ENCODE peak calls at places on chromosomes 11 and 22, in five cellular contexts. I is GM23338; V is heart left ventricle; M is astrocyte of the spinal cord; P is CD4-positive, CD25-positive, alpha-beta regulatory T cell. X is an unnamed sample.

GRCh38 chr11:83070878-83071640 is 638 bp downstream of the RAB30 start:
- DNase-seq in I (peak), P (peak), V (peak), M (peak), X (peak)

GRCh38 chr22:36922097-36922608 is 8.7 kb downstream of the CSF2RB start:
- DNase-seq in M (no peak), I (peak), P (no peak), V (no peak), X (no peak)

GRCh38 chr22:48520888-48521600 is 1306.6 kb downstream of the BRD1 start:
- DNase-seq in I (no peak), M (no peak), P (no peak), V (no peak), X (no peak)

GRCh38 chr11:109984634-109985289 is 108.4 kb upstream of the ZC3H12C start:
- DNase-seq in P (peak), V (no peak), I (no peak), M (no peak), X (no peak)

GRCh38 chr11:124402326-124402922 is 3.6 kb upstream of the OR8B3 start:
- DNase-seq in P (no peak), M (peak), V (peak), I (peak), X (peak)

GRCh38 chr11:117621226-117621625 is 175.8 kb downstream of the DSCAML1 start:
- DNase-seq in P (peak), M (peak), I (peak), V (no peak), X (no peak)

GRCh38 chr22:37630839-37631435 is 8.5 kb upstream of the SH3BP1 start:
- DNase-seq in I (no peak), V (no peak), M (no peak), P (no peak), X (no peak)

GRCh38 chr11:128713595-128713994 is 19.7 kb downstream of the FLI1 start:
- DNase-seq in I (no peak), V (no peak), P (no peak), M (no peak), X (no peak)

GRCh38 chr11:2143652-2144548 is 4.7 kb upstream of the IGF2 start:
- DNase-seq in M (no peak), V (no peak), I (peak), P (no peak), X (no peak)

GRCh38 chr11:115504279-115505158 is at the start of gene CADM1:
- DNase-seq in M (peak), P (peak), V (peak), I (peak), X (peak)

GRCh38 chr11:126546191-126546590 is 190.7 kb downstream of the ST3GAL4 start:
- DNase-seq in M (peak), V (no peak), I (no peak), P (no peak), X (no peak)

GRCh38 chr22:29069476-29069875 is 3.4 kb upstream of the KREMEN1 start:
- DNase-seq in M (no peak), I (no peak), V (no peak), P (no peak), X (no peak)

GRCh38 chr11:133889893-133890292 is 44.6 kb upstream of the SPATA19 start:
- DNase-seq in P (no peak), V (no peak), M (no peak), I (no peak), X (no peak)

GRCh38 chr11:72605958-72606357 is 68.3 kb downstream of the PDE2A start:
- DNase-seq in P (no peak), I (no peak), V (no peak), M (no peak), X (no peak)

GRCh38 chr11:100010393-100010792 is 676.7 kb upstream of the ARHGAP42 start:
- DNase-seq in I (peak), P (no peak), M (no peak), V (no peak), X (no peak)

GRCh38 chr11:95499516-95500135 is 268.6 kb upstream of the SESN3 start:
- DNase-seq in I (no peak), M (no peak), P (no peak), V (no peak), X (no peak)

GRCh38 chr22:26921726-26922125 is 264.3 kb downstream of the MIAT start:
- DNase-seq in M (no peak), P (no peak), V (no peak), I (no peak), X (no peak)

GRCh38 chr22:23243006-23243573 is 62.8 kb downstream of the BCR start:
- DNase-seq in M (peak), P (peak), V (no peak), I (peak), X (no peak)

GRCh38 chr11:110148775-110149744 is 55.9 kb downstream of the ZC3H12C start:
- DNase-seq in I (no peak), V (no peak), M (peak), P (peak), X (no peak)

GRCh38 chr11:12088047-12088481 is 22.3 kb upstream of the MICAL2 start:
- DNase-seq in M (peak), V (peak), P (no peak), I (no peak), X (no peak)

GRCh38 chr11:35955636-35956035 is 11.8 kb downstream of the LDLRAD3 start:
- DNase-seq in M (no peak), V (no peak), P (no peak), I (no peak), X (no peak)

GRCh38 chr11:4559527-4560440 is 14.8 kb downstream of the OR52M1 start:
- DNase-seq in I (peak), V (no peak), P (no peak), M (no peak), X (no peak)

GRCh38 chr11:70420008-70420464 is 21.7 kb downstream of the CTTN start:
- DNase-seq in M (peak), V (peak), I (no peak), P (no peak), X (no peak)

GRCh38 chr22:44389181-44389580 is 76.4 kb upstream of the SHISAL1 start:
- DNase-seq in P (no peak), I (no peak), M (no peak), V (peak), X (peak)

GRCh38 chr22:47127441-47127871 is 365.0 kb downstream of the TBC1D22A start:
- DNase-seq in P (no peak), V (peak), M (no peak), I (no peak), X (no peak)

GRCh38 chr22:30855677-30856518 is 112.7 kb downstream of the MORC2 start:
- DNase-seq in V (no peak), P (no peak), M (no peak), I (no peak), X (no peak)

GRCh38 chr11:61075891-61076290 is 26.4 kb upstream of the CD5 start:
- DNase-seq in M (peak), V (no peak), P (no peak), I (peak), X (no peak)

GRCh38 chr11:119144825-119145476 is 3.9 kb upstream of the ABCG4 start:
- DNase-seq in M (peak), I (peak), V (peak), P (peak), X (peak)

GRCh38 chr11:7263842-7264241 is 12.1 kb downstream of the SYT9 start:
- DNase-seq in M (no peak), V (no peak), I (no peak), P (no peak), X (no peak)

GRCh38 chr22:29628982-29629381 is 25.5 kb downstream of the NF2 start:
- DNase-seq in V (no peak), I (no peak), P (no peak), M (no peak), X (no peak)

GRCh38 chr11:70048279-70049024 is 29.7 kb upstream of the ANO1 start:
- DNase-seq in I (peak), M (no peak), P (no peak), V (no peak), X (no peak)

GRCh38 chr22:38284042-38284402 is 11.2 kb upstream of the TMEM184B start:
- DNase-seq in M (peak), I (no peak), V (no peak), P (no peak), X (no peak)

GRCh38 chr22:29009148-29009547 is 52.5 kb downstream of the C22orf31 start:
- DNase-seq in I (no peak), M (no peak), P (no peak), V (no peak), X (no peak)

GRCh38 chr11:93719310-93719709 is 22.0 kb downstream of the TAF1D start:
- DNase-seq in V (no peak), M (no peak), P (no peak), I (no peak), X (no peak)

GRCh38 chr11:104199041-104199440 is 35.1 kb upstream of the PDGFD start:
- DNase-seq in M (no peak), I (no peak), V (no peak), P (no peak), X (no peak)

GRCh38 chr11:116162541-116163230 is 610.1 kb downstream of the BUD13 start:
- DNase-seq in M (no peak), V (no peak), P (no peak), I (peak), X (no peak)

GRCh38 chr11:64729851-64730382 is 6.9 kb upstream of the NRXN2 start:
- DNase-seq in I (peak), P (no peak), M (no peak), V (no peak), X (no peak)

GRCh38 chr22:42438293-42438650 is 6.1 kb upstream of the NFAM1 start:
- DNase-seq in M (no peak), I (peak), V (no peak), P (no peak), X (no peak)

GRCh38 chr11:108117746-108118371 is 3.5 kb upstream of the ACAT1 start:
- DNase-seq in P (peak), I (peak), M (peak), V (no peak), X (no peak)

GRCh38 chr11:62501432-62501891 is 45.1 kb downstream of the AHNAK start:
- DNase-seq in P (no peak), V (peak), M (peak), I (no peak), X (peak)

GRCh38 chr11:973237-973636 is 47.6 kb downstream of the AP2A2 start:
- DNase-seq in P (no peak), V (no peak), I (no peak), M (no peak), X (no peak)
- H3K4me3 ChIP-seq in P (no peak), V (no peak), I (no peak), M (no peak), X (no peak)

DNA sequence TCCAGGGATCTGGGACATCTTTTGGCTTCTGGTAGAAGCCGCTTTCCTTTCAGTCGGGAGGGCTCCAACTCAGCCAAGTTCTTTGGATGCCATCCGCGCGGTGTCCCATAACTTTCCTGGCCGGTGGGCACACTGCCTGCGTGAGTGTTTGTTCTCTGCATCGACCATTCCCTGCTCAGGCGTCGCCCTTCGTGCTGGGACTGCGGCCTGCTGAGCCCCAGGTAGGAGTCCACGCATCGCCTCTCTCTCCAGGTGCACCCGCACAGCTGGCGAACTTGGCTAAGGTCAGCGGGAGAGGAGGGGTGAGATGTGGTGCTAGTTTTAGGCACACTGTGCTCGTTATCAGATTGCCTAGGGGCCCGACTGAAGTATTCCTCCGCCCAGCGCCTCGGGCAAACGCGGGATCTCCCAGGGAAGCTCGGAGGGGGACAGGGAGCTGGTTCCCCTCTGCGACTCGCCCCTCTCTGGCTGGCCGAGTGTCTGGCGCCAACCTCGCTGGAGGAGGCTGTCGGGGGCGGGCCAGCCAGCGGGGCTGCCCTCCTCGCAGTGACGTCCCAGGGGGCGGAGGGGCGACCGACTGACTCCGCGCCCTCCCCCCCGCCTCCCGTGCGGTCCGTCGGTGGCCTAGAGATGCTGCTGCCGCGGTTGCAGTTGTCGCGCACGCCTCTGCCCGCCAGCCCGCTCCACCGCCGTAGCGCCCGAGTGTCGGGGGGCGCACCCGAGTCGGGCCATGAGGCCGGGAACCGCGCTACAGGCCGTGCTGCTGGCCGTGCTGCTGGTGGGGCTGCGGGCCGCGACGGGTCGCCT is at the start of gene LAYN:
- DNase-seq in I (peak), P (peak), M (peak), V (peak), X (peak)
- H3K4me3 ChIP-seq in I (peak), P (peak), M (peak), V (peak), X (peak)

GRCh38 chr22:21012446-21013407 is 2.2 kb upstream of the P2RX6 start:
- DNase-seq in P (no peak), V (no peak), M (no peak), I (no peak), X (no peak)
- H3K4me3 ChIP-seq in P (no peak), V (no peak), M (no peak), I (no peak), X (no peak)

GRCh38 chr11:67657300-67657699 is 6.8 kb upstream of the ACY3 start:
- DNase-seq in P (no peak), V (no peak), M (no peak), I (no peak), X (no peak)
- H3K4me3 ChIP-seq in P (peak), V (no peak), M (no peak), I (no peak), X (no peak)

GRCh38 chr11:78138694-78139421 is 568 bp downstream of the ALG8 start:
- DNase-seq in V (no peak), P (peak), I (peak), M (peak), X (no peak)

GRCh38 chr11:78140392-78141077 is 1.1 kb upstream of the ALG8 start:
- DNase-seq in P (no peak), V (no peak), M (no peak), I (no peak), X (no peak)

GRCh38 chr11:78132475-78132874 is 7.0 kb downstream of the ALG8 start:
- DNase-seq in P (no peak), I (no peak), V (no peak), M (no peak), X (no peak)

GRCh38 chr11:78139422-78140391 is at the start of gene ALG8:
- DNase-seq in M (peak), P (peak), V (peak), I (peak), X (peak)

DNA sequence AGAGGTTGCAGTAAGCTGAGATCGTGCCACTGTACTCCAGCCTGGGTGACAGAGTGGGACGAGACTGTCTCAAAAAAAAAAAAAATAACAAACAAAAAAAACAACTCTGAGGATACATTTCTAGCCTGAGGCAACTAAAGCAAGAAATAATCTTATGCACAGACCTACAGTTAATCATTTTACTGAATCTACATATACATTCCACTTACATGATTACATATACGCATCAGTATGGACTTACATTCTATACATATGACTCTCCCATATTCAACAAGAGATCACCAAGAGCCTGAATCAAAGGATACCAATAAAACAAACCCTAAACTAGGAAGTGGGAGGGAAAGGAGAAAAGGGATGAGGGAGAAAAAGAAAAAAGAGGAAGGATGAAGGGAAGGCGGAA is 1.1 kb downstream of the ALG8 start:
- DNase-seq in V (no peak), P (no peak), I (no peak), M (no peak), X (no peak)
- H3K4me3 ChIP-seq in V (no peak), P (peak), I (peak), M (peak), X (peak)

DNA sequence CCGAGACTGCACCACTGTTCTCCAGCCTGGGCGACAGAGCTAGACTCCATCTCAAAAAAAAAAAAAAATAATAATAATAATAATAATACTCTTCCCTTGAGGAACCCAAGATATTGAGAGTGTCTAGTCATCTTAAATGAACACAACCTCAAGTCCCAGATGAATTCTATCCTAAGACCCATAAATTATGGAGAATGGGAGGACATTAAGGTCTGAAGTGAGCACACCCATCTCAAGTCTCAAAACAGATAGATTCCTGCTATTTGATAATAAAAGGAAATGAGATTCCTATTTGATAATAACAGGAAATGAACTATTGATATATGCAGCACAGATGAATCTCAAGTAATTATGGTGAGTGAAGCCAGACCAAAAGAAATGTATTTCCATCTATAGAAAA is 51.5 kb downstream of the MAPK1 start:
- DNase-seq in I (no peak), M (no peak), V (no peak), P (no peak), X (no peak)
- H3K4me3 ChIP-seq in I (no peak), M (no peak), V (no peak), P (peak), X (no peak)

GRCh38 chr22:17477401-17477833 is 85.9 kb upstream of the SLC25A18 start:
- DNase-seq in V (peak), I (peak), P (no peak), M (no peak), X (peak)
- H3K4me3 ChIP-seq in V (no peak), I (no peak), P (no peak), M (no peak), X (peak)

DNA sequence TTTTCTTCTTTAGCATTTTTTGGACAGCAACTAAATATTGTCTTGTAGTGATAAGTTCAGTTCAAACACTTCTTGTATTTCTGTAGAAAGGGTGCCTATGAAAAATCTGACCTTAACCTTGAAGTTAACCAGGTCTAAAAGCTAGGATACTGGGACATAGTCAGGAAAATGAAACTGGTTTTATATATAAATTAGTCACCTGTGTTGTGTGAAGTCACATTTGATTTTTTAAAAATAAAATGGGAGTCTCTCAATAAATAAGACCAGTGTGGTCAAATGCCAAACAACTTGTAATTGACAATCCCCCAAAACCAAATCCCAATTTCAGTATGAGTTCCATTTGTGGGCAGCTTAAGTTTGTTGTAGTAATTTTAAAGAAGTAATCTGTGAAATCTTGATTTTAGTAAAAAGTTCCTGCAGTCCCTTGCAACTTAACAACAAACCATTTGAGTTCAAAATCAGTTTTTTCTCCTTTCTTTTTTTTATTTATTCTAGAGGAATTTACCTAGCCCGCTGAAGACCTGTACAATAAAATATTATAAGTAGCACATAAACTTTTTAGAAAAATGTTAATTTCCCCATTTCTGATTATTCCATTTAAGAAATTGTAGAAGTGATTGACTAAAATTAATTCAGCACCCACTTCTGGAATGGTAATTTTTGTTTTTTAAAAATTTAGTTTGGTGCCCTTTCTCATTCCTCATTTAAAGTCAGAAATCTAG is 84.4 kb upstream of the PPARA start:
- DNase-seq in V (no peak), P (no peak), I (no peak), M (peak), X (no peak)
- H3K4me3 ChIP-seq in V (no peak), P (no peak), I (no peak), M (no peak), X (peak)

DNA sequence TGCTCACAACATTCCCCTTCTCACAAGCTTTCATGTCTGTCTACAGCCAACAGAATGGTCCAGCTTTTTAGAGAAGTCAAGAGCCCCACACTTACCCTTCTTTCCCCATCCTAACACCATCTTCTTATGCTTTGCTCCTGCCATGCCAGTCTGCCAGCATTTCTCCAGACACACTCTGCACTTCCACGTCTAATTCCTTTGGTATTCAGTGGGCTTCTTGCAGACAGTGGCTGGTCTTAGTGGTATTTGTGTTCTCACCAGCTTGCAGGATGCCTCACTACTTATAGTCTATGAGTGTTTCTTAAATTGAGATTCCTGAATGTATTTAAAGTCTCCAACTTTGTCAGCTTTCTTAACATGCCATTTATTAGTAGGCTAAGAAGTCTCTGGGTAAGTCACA is 154.4 kb downstream of the BBOX1 start:
- DNase-seq in P (no peak), M (no peak), V (no peak), I (no peak), X (no peak)
- H3K4me3 ChIP-seq in P (no peak), M (no peak), V (no peak), I (no peak), X (no peak)